ENCODE peak calls at places on chromosomes 5 and 9, in six cellular contexts. P is upper lobe of left lung, Q is HFFc6, W is fibroblast of lung, G is esophagus squamous epithelium, M is cardiac fibroblast. I is an unnamed sample.

GRCh38 chr9:100324594-100325200 is 28.0 kb downstream of the TEX10 start:
- DNase-seq in M (peak; percentile 77), P (no peak), W (peak; percentile 79), Q (peak; percentile 39), G (no peak), I (no peak)

GRCh38 chr5:156411957-156412356 is 85.0 kb downstream of the SGCD start:
- DNase-seq in M (no peak), Q (no peak), G (no peak), W (no peak), P (no peak), I (no peak)

GRCh38 chr5:79845448-79846197 is 145.4 kb downstream of the MTX3 start:
- DNase-seq in Q (peak; percentile 76), W (peak; percentile 72), M (peak; percentile 44), P (no peak), G (no peak), I (no peak)

GRCh38 chr9:99365233-99365980 is 143.3 kb downstream of the SEC61B start:
- DNase-seq in W (peak; percentile 66), G (no peak), P (no peak), Q (peak; percentile 73), M (peak; percentile 46), I (no peak)

GRCh38 chr9:88197016-88197415 is 58.7 kb upstream of the SPATA31C2 start:
- DNase-seq in G (no peak), Q (peak; percentile 23), W (peak; percentile 74), M (peak; percentile 75), P (no peak), I (peak; percentile 52)

GRCh38 chr5:107875834-107876233 is 205.1 kb upstream of the EFNA5 start:
- DNase-seq in M (peak; percentile 8), G (no peak), Q (no peak), W (peak; percentile 76), P (no peak), I (peak; percentile 73)

GRCh38 chr5:112931473-112931872 is 9.4 kb upstream of the REEP5 start:
- DNase-seq in G (no peak), W (peak; percentile 20), M (no peak), Q (no peak), P (no peak), I (no peak)

GRCh38 chr9:23153058-23153457 is 673.0 kb downstream of the ELAVL2 start:
- DNase-seq in Q (no peak), W (no peak), M (no peak), G (no peak), P (no peak), I (no peak)

GRCh38 chr9:116391306-116391900 is 237.8 kb downstream of the PAPPA start:
- DNase-seq in Q (peak; percentile 77), G (no peak), W (peak; percentile 24), M (peak; percentile 50), P (no peak), I (no peak)

GRCh38 chr9:128705051-128705965 is 3.0 kb downstream of the PKN3 start:
- DNase-seq in W (no peak), P (peak; percentile 80), Q (no peak), G (no peak), M (no peak), I (no peak)

GRCh38 chr9:35745569-35745968 is 3.5 kb downstream of the GBA2 start:
- DNase-seq in P (no peak), Q (no peak), G (no peak), M (no peak), W (no peak), I (no peak)

GRCh38 chr5:94391996-94392395 is 226.4 kb downstream of the KIAA0825 start:
- DNase-seq in M (no peak), W (no peak), Q (no peak), P (no peak), G (no peak), I (no peak)

GRCh38 chr5:176359658-176360057 is 1.9 kb downstream of the KIAA1191 start:
- DNase-seq in G (no peak), M (no peak), Q (no peak), P (no peak), W (peak; percentile 62), I (no peak)

GRCh38 chr5:177364159-177364962 is 6.6 kb downstream of the RGS14 start:
- DNase-seq in Q (no peak), W (no peak), G (no peak), P (no peak), M (peak; percentile 27), I (no peak)

GRCh38 chr5:130605200-130605599 is 559.9 kb downstream of the HINT1 start:
- DNase-seq in G (no peak), P (no peak), W (no peak), M (no peak), Q (no peak), I (peak; percentile 4)

GRCh38 chr5:160180931-160181330 is 48.4 kb upstream of the FABP6 start:
- DNase-seq in Q (no peak), M (no peak), P (no peak), G (no peak), W (no peak), I (no peak)

GRCh38 chr5:144298658-144299057 is 128.0 kb downstream of the KCTD16 start:
- DNase-seq in M (no peak), G (no peak), Q (no peak), W (no peak), P (no peak), I (no peak)

GRCh38 chr9:111603041-111603440 is 3.6 kb upstream of the PTGR1 start:
- DNase-seq in Q (no peak), M (peak; percentile 46), P (no peak), G (no peak), W (no peak), I (no peak)

GRCh38 chr9:83242066-83242465 is 179.1 kb upstream of the RASEF start:
- DNase-seq in W (no peak), G (no peak), Q (no peak), M (no peak), P (no peak), I (no peak)

GRCh38 chr5:1005904-1006655 is 2.5 kb upstream of the NKD2 start:
- DNase-seq in M (no peak), P (no peak), G (no peak), Q (no peak), W (no peak), I (no peak)

GRCh38 chr9:109010676-109011655 is 2.3 kb downstream of the CTNNAL1 start:
- DNase-seq in M (peak; percentile 75), Q (peak; percentile 64), W (peak; percentile 94), P (no peak), G (no peak), I (peak; percentile 62)

GRCh38 chr5:141958773-141959172 is 771 bp upstream of the PCDH12 start:
- DNase-seq in Q (no peak), G (no peak), M (peak; percentile 59), W (no peak), P (no peak), I (no peak)

GRCh38 chr9:818958-819357 is 22.5 kb upstream of the DMRT1 start:
- DNase-seq in W (no peak), G (no peak), Q (no peak), M (no peak), P (no peak), I (no peak)

GRCh38 chr9:26744362-26744965 is 148.1 kb downstream of the CAAP1 start:
- DNase-seq in G (no peak), W (peak; percentile 60), M (peak; percentile 49), Q (peak; percentile 4), P (no peak), I (no peak)

GRCh38 chr5:87195104-87195581 is 72.5 kb upstream of the RASA1 start:
- DNase-seq in P (no peak), M (peak; percentile 82), Q (peak; percentile 51), W (peak; percentile 61), G (no peak), I (peak; percentile 9)

GRCh38 chr5:113340537-113340936 is 94.3 kb downstream of the TSSK1B start:
- DNase-seq in Q (no peak), W (no peak), M (peak; percentile 39), G (no peak), P (no peak), I (no peak)

GRCh38 chr5:120073722-120074121 is 390.4 kb upstream of the PRR16 start:
- DNase-seq in G (no peak), P (no peak), Q (no peak), W (no peak), M (no peak), I (no peak)

GRCh38 chr9:93680445-93681315 is 104.3 kb downstream of the PHF2 start:
- DNase-seq in P (peak; percentile 77), G (no peak), Q (no peak), W (no peak), M (no peak), I (no peak)

GRCh38 chr5:36175043-36175442 is 23.1 kb downstream of the SKP2 start:
- DNase-seq in M (no peak), Q (no peak), W (no peak), G (no peak), P (no peak), I (no peak)

GRCh38 chr5:36179950-36180349 is 28.0 kb downstream of the SKP2 start:
- DNase-seq in G (no peak), M (no peak), W (no peak), P (no peak), Q (no peak), I (no peak)

GRCh38 chr5:36180556-36181350 is 28.8 kb downstream of the SKP2 start:
- DNase-seq in M (no peak), P (no peak), G (no peak), Q (no peak), W (no peak), I (no peak)

GRCh38 chr5:36177154-36177553 is 25.2 kb downstream of the SKP2 start:
- DNase-seq in G (no peak), P (no peak), Q (no peak), M (no peak), W (no peak), I (no peak)

GRCh38 chr5:36177715-36178556 is 26.0 kb downstream of the SKP2 start:
- DNase-seq in P (no peak), G (no peak), Q (peak; percentile 37), W (peak; percentile 80), M (peak; percentile 79), I (peak; percentile 23)
- TF ChIP-seq CTCF in P (peak; percentile 50), G (peak; percentile 46), Q (peak; percentile 81), W (peak; percentile 61), M (peak; percentile 48), I (peak; percentile 57)

DNA sequence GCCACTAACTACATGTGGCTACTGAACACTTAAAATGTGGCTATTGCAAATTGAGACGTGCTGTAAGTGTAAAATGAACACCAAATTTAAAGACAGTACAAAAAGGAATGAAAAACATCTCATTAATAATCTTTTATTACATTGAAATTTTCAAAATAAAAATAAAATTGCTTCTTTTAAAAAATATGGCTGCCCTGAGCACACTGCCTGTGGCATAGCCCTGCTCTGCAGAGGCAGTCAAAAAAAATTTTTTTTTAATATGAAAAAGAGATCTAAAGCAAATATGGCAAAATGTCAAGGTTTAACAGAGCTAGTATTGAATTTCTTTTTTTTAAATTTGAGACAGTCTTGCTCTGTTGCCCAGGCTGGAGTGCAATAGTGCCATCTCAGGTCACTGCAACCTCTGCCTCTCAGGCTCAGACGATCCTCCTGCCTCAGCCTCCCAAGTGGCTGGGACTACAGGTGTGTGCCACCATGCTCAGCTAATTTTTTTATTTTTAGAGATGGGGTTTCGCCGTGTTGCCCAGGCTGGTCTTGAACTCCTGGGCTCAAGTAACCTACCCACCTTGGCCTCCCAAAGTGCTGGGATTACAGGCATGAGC is 25.6 kb downstream of the CARNMT1 start:
- DNase-seq in G (no peak), P (no peak), M (no peak), Q (no peak), W (no peak), I (no peak)
- TF ChIP-seq CTCF in G (no peak), P (no peak), M (no peak), Q (peak; percentile 44), W (no peak), I (no peak)

GRCh38 chr5:143106175-143106574 is 297.3 kb downstream of the NR3C1 start:
- DNase-seq in P (no peak), M (peak; percentile 79), Q (peak; percentile 41), G (no peak), W (peak; percentile 80), I (no peak)
- TF ChIP-seq CTCF in P (no peak), M (peak; percentile 13), Q (peak; percentile 56), G (no peak), W (peak; percentile 37), I (peak; percentile 42)

GRCh38 chr5:147391781-147392180 is 118.1 kb downstream of the DPYSL3 start:
- DNase-seq in P (no peak), M (peak; percentile 85), W (peak; percentile 78), G (no peak), Q (peak; percentile 81), I (peak; percentile 40)
- TF ChIP-seq CTCF in P (peak; percentile 45), M (peak; percentile 80), W (peak; percentile 75), G (peak; percentile 50), Q (peak; percentile 80), I (peak; percentile 77)

I was measured in retinal pigment epithelial cell.